ENCODE peak calls at places on chromosomes 5 and 9, in ten cellular contexts. E is T47D; N is GM23248; W is RWPE1; I is stomach; D is AG04450; Z is Right ventricle myocardium superior; C is naive B cell; U is HEK293T; H is stimulated activated CD4-positive, alpha-beta T cell treated with anti-CD3 and anti-CD28 coated beads, TNF-alpha, amount 100 ng/mL, for 48 hours. M is an unnamed sample.
A peak's percentile ranks its signal among the peaks of the same experiment; 100 is the strongest.

GRCh38 chr5:42974546-42974945 is 65.6 kb downstream of the ANXA2R start:
- DNase-seq in E (no peak), N (no peak), W (no peak), I (no peak), D (no peak), Z (no peak), C (no peak), U (no peak), H (no peak), M (no peak)

GRCh38 chr9:19828586-19828985 is 39.7 kb upstream of the SLC24A2 start:
- DNase-seq in E (no peak), N (no peak), W (no peak), I (no peak), D (no peak), Z (no peak), C (no peak), U (no peak), H (no peak), M (peak; percentile 92)

GRCh38 chr9:6600426-6600825 is 45.1 kb downstream of the GLDC start:
- DNase-seq in E (no peak), N (no peak), W (no peak), I (no peak), D (no peak), Z (no peak), C (no peak), U (no peak), H (no peak), M (no peak)

GRCh38 chr9:89664896-89665329 is 60.1 kb downstream of the GADD45G start:
- DNase-seq in E (peak; percentile 70), N (no peak), W (peak; percentile 60), I (peak; percentile 94), D (no peak), Z (no peak), C (no peak), U (no peak), H (no peak), M (no peak)

GRCh38 chr5:143014017-143014651 is 244.0 kb downstream of the ARHGAP26 start:
- DNase-seq in E (no peak), N (peak; percentile 38), W (no peak), I (peak; percentile 33), D (no peak), Z (peak; percentile 53), C (no peak), U (peak; percentile 46), H (no peak), M (peak; percentile 68)

GRCh38 chr5:33261305-33261704 is 179.5 kb upstream of the TARS1 start:
- DNase-seq in E (no peak), N (peak; percentile 64), W (peak; percentile 5), I (no peak), D (peak; percentile 15), Z (no peak), C (no peak), U (no peak), H (no peak), M (no peak)

GRCh38 chr5:94901071-94901979 is 282.9 kb downstream of the SLF1 start:
- DNase-seq in E (no peak), N (peak; percentile 72), W (peak; percentile 86), I (no peak), D (no peak), Z (no peak), C (no peak), U (no peak), H (no peak), M (no peak)

GRCh38 chr9:116377179-116377790 is 223.7 kb downstream of the PAPPA start:
- DNase-seq in E (no peak), N (peak; percentile 90), W (peak; percentile 72), I (no peak), D (peak; percentile 39), Z (no peak), C (no peak), U (no peak), H (no peak), M (no peak)

GRCh38 chr5:155017610-155018009 is 4.1 kb downstream of the KIF4B start:
- DNase-seq in E (no peak), N (no peak), W (no peak), I (no peak), D (no peak), Z (no peak), C (no peak), U (no peak), H (no peak), M (no peak)

GRCh38 chr9:121788686-121789366 is 137.4 kb downstream of the DAB2IP start:
- DNase-seq in E (no peak), N (no peak), W (peak; percentile 69), I (no peak), D (no peak), Z (no peak), C (no peak), U (no peak), H (no peak), M (no peak)

GRCh38 chr9:135561391-135562234 is at the start of gene PAEP:
- DNase-seq in E (no peak), N (no peak), W (no peak), I (no peak), D (no peak), Z (no peak), C (no peak), U (no peak), H (no peak), M (no peak)

GRCh38 chr9:841371-842209 is at the start of gene DMRT1:
- DNase-seq in E (no peak), N (no peak), W (no peak), I (no peak), D (no peak), Z (no peak), C (no peak), U (no peak), H (no peak), M (peak; percentile 22)

GRCh38 chr9:71157731-71158130 is 36.3 kb upstream of the TRPM3 start:
- DNase-seq in E (no peak), N (no peak), W (no peak), I (no peak), D (no peak), Z (no peak), C (no peak), U (no peak), H (no peak), M (peak; percentile 62)

GRCh38 chr9:134029248-134030226 is 4.3 kb downstream of the BRD3OS start:
- DNase-seq in E (no peak), N (no peak), W (no peak), I (no peak), D (no peak), Z (no peak), C (no peak), U (no peak), H (no peak), M (peak; percentile 31)

GRCh38 chr9:29637448-29638196 is 2064.3 kb upstream of the C9orf72 start:
- DNase-seq in E (no peak), N (no peak), W (no peak), I (no peak), D (no peak), Z (no peak), C (no peak), U (no peak), H (no peak), M (no peak)

GRCh38 chr9:70080481-70081119 is 37.0 kb downstream of the MAMDC2 start:
- DNase-seq in E (no peak), N (peak; percentile 60), W (no peak), I (no peak), D (peak; percentile 27), Z (peak; percentile 54), C (no peak), U (no peak), H (no peak), M (peak; percentile 32)

GRCh38 chr9:36290996-36291395 is 32.7 kb upstream of the GNE start:
- DNase-seq in E (no peak), N (no peak), W (no peak), I (no peak), D (no peak), Z (no peak), C (no peak), U (no peak), H (no peak), M (no peak)

GRCh38 chr5:19240150-19240549 is 747.9 kb downstream of the CDH18 start:
- DNase-seq in E (no peak), N (peak; percentile 4), W (peak; percentile 42), I (no peak), D (no peak), Z (no peak), C (no peak), U (no peak), H (no peak), M (no peak)

GRCh38 chr5:80668016-80668969 is 13.5 kb upstream of the DHFR start:
- DNase-seq in E (no peak), N (no peak), W (no peak), I (no peak), D (no peak), Z (peak; percentile 49), C (no peak), U (no peak), H (no peak), M (no peak)

GRCh38 chr5:149931992-149932436 is 12.6 kb downstream of the PDE6A start:
- DNase-seq in E (no peak), N (peak; percentile 20), W (no peak), I (no peak), D (no peak), Z (no peak), C (no peak), U (no peak), H (no peak), M (no peak)

GRCh38 chr9:126805546-126806262 is 864 bp downstream of the ZBTB43 start:
- DNase-seq in E (no peak), N (peak; percentile 86), W (peak; percentile 41), I (peak; percentile 69), D (no peak), Z (peak; percentile 73), C (peak; percentile 28), U (peak; percentile 34), H (peak; percentile 74), M (peak; percentile 31)

GRCh38 chr9:129520082-129520481 is 100.8 kb downstream of the C9orf50 start:
- DNase-seq in E (no peak), N (no peak), W (no peak), I (no peak), D (no peak), Z (no peak), C (no peak), U (no peak), H (no peak), M (no peak)

GRCh38 chr9:71518045-71518888 is 250.0 kb downstream of the CEMIP2 start:
- DNase-seq in E (no peak), N (peak; percentile 20), W (no peak), I (no peak), D (no peak), Z (no peak), C (no peak), U (no peak), H (no peak), M (peak; percentile 22)

GRCh38 chr5:176762489-176762888 is 47.9 kb upstream of the UNC5A start:
- DNase-seq in E (no peak), N (no peak), W (peak; percentile 68), I (no peak), D (no peak), Z (no peak), C (no peak), U (no peak), H (no peak), M (no peak)

M was measured in NCI-H82.